ENCODE peak calls at places on chromosomes 13 and 19, in nine cellular contexts. R is sigmoid colon, G is esophagus squamous epithelium, H is body of pancreas, S is NB4, Z is endothelial cell of umbilical vein, A is stomach, X is IMR-90, N is ovary. T is an unnamed sample.

GRCh38 chr13:77990973-77991372 is 72.3 kb upstream of the EDNRB start:
- DNase-seq in R (no peak), G (no peak), H (no peak), S (no peak), Z (no peak), A (no peak), X (no peak), N (no peak), T (no peak)

GRCh38 chr19:53782698-53783097 is 41.4 kb downstream of the NLRP12 start:
- DNase-seq in R (no peak), G (no peak), H (no peak), S (no peak), Z (no peak), A (no peak), X (no peak), N (no peak), T (no peak)

GRCh38 chr19:7534531-7534980 is 961 bp upstream of the PNPLA6 start:
- DNase-seq in R (peak), G (no peak), H (peak), S (peak), Z (peak), A (peak), X (peak), N (peak), T (no peak)

GRCh38 chr13:94602467-94602866 is 810 bp downstream of the GPR180 start:
- DNase-seq in R (no peak), G (no peak), H (no peak), S (no peak), Z (no peak), A (no peak), X (no peak), N (no peak), T (no peak)

GRCh38 chr13:113859311-113860050 is 4.4 kb downstream of the GAS6 start:
- DNase-seq in R (no peak), G (no peak), H (peak), S (no peak), Z (no peak), A (no peak), X (no peak), N (peak), T (no peak)

GRCh38 chr19:28027116-28027515 is 1185.8 kb downstream of the UQCRFS1 start:
- DNase-seq in R (no peak), G (no peak), H (no peak), S (no peak), Z (no peak), A (no peak), X (no peak), N (no peak), T (no peak)

GRCh38 chr13:113666324-113666660 is 727 bp upstream of the GRK1 start:
- DNase-seq in R (peak), G (no peak), H (no peak), S (no peak), Z (no peak), A (peak), X (no peak), N (no peak), T (peak)

GRCh38 chr13:20498129-20498528 is 27.5 kb downstream of the CRYL1 start:
- DNase-seq in R (no peak), G (no peak), H (no peak), S (no peak), Z (no peak), A (no peak), X (no peak), N (no peak), T (no peak)

GRCh38 chr13:27455331-27455855 is 5.0 kb upstream of the MTIF3 start:
- DNase-seq in R (no peak), G (no peak), H (no peak), S (no peak), Z (no peak), A (no peak), X (no peak), N (no peak), T (no peak)

GRCh38 chr13:27442797-27443196 is 7.6 kb downstream of the MTIF3 start:
- DNase-seq in R (no peak), G (no peak), H (no peak), S (no peak), Z (no peak), A (no peak), X (no peak), N (no peak), T (no peak)

GRCh38 chr13:35857769-35858168 is 273.4 kb downstream of the DCLK1 start:
- DNase-seq in R (no peak), G (no peak), H (no peak), S (no peak), Z (no peak), A (no peak), X (peak), N (no peak), T (no peak)

GRCh38 chr13:83815598-83815997 is 66.7 kb downstream of the SLITRK1 start:
- DNase-seq in R (no peak), G (no peak), H (no peak), S (no peak), Z (no peak), A (no peak), X (no peak), N (no peak), T (no peak)

DNA sequence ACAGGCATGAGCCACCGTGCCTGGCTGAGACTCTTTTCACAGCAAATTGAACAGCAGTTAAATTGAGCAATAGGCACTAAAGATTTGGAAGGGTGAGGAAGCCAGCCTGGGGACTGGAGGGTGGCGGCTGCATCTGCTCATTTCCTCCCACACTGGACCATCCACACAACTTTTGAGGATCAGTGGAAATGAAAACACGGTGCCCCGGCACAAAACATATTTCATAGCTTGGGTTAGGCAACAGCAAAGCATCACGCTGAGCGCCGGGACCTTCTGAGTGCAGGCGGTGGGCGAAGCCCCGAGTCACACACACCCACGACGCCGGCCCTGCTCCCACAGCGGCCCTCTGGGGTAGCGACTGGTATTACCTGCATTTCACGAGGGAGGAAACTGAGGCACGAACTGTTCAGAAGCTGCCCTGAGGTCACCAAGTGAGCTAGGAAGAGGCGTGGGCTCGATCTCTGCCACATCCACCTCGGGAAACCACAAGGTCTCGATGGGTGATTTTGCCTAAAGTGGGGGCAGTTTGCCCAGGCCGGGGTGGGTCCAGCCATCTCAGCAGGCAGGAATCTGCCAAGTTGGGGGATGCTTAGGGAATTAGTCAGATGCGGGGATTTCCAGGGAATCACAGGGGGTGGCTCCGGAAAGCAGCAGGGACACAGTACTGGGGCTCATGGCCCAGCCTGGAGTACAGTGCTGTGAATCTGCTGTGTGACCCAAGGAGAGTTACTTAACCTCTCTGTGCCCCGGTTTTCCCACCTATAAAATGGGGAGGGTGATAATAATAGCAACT is 3.5 kb upstream of the SBNO2 start:
- DNase-seq in R (peak), G (no peak), H (no peak), S (peak), Z (peak), A (no peak), X (peak), N (peak), T (peak)
- TF ChIP-seq CTCF in R (no peak), G (no peak), H (no peak), S (no peak), Z (no peak), A (no peak), X (peak), N (no peak), T (peak)

GRCh38 chr19:484494-484893 is 11.8 kb upstream of the MADCAM1 start:
- DNase-seq in R (no peak), G (no peak), H (no peak), S (no peak), Z (no peak), A (no peak), X (no peak), N (no peak), T (no peak)

GRCh38 chr19:483332-484072 is 12.8 kb upstream of the MADCAM1 start:
- DNase-seq in R (no peak), G (no peak), H (no peak), S (no peak), Z (no peak), A (no peak), X (no peak), N (no peak), T (no peak)

GRCh38 chr19:485122-485521 is 11.2 kb upstream of the MADCAM1 start:
- DNase-seq in R (no peak), G (no peak), H (no peak), S (no peak), Z (no peak), A (no peak), X (no peak), N (no peak), T (no peak)

GRCh38 chr19:488505-489417 is 7.5 kb upstream of the MADCAM1 start:
- DNase-seq in R (peak), G (peak), H (peak), S (peak), Z (peak), A (peak), X (peak), N (peak), T (peak)

DNA sequence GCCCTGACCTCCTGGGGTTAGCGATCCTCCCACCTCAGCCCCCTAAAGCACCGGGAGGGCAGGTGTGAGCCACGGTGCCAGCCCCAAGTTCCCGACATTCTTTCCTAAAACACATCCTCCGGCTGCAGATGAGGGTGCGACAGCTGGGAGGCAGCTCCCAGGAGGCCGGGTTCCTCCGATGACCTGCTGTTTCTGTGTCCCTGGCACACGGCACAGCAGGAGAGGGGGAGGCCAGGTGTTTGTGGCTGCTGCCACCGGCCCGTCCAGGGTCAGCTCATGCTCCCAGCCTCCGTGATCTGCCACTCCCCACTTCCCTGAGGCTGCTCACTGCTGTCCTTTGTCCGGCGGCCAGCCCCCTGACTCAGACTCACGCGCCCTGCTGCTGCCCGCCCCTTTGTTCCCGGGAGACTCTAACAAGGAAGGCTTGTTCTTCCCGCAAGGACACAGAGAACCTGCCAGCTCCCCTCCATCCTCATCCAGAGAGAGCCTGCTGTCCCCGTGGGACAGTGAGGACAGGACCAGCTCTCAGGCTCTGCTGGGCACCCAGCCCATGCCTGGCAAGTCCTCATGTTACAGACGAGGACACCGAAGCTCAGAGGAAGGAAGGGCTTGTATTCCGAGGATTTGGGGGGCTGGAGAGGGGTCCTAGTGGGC is 10.6 kb upstream of the MADCAM1 start:
- DNase-seq in R (peak), G (no peak), H (peak), S (no peak), Z (no peak), A (no peak), X (no peak), N (no peak), T (peak)
- TF ChIP-seq POLR2A in R (no peak), G (no peak), H (peak), S (no peak), Z (no peak), A (no peak), X (no peak), N (no peak), T (no peak)

GRCh38 chr19:18220632-18221275 is 5.5 kb downstream of the PDE4C start:
- DNase-seq in R (no peak), G (no peak), H (no peak), S (no peak), Z (no peak), A (no peak), X (no peak), N (no peak), T (no peak)
- TF ChIP-seq CTCF in R (no peak), G (no peak), H (no peak), S (no peak), Z (no peak), A (no peak), X (no peak), N (no peak), T (no peak)

GRCh38 chr19:35011091-35011689 is 11.1 kb downstream of the GRAMD1A start:
- DNase-seq in R (peak), G (no peak), H (no peak), S (no peak), Z (no peak), A (no peak), X (no peak), N (no peak), T (no peak)

GRCh38 chr19:35011737-35012682 is 11.9 kb downstream of the GRAMD1A start:
- DNase-seq in R (peak), G (no peak), H (no peak), S (no peak), Z (no peak), A (no peak), X (no peak), N (no peak), T (no peak)

GRCh38 chr19:35013820-35014754 is 14.0 kb downstream of the GRAMD1A start:
- DNase-seq in R (peak), G (no peak), H (peak), S (peak), Z (no peak), A (no peak), X (no peak), N (no peak), T (no peak)

GRCh38 chr19:35015576-35016351 is 14.5 kb upstream of the SCN1B start:
- DNase-seq in R (peak), G (no peak), H (peak), S (no peak), Z (no peak), A (no peak), X (peak), N (no peak), T (no peak)

GRCh38 chr19:35013047-35013819 is 13.1 kb downstream of the GRAMD1A start:
- DNase-seq in R (peak), G (no peak), H (peak), S (peak), Z (peak), A (peak), X (peak), N (peak), T (peak)
- TF ChIP-seq POLR2A in R (no peak), G (no peak), H (no peak), S (no peak), Z (no peak), A (no peak), X (no peak), N (no peak), T (no peak)

DNA sequence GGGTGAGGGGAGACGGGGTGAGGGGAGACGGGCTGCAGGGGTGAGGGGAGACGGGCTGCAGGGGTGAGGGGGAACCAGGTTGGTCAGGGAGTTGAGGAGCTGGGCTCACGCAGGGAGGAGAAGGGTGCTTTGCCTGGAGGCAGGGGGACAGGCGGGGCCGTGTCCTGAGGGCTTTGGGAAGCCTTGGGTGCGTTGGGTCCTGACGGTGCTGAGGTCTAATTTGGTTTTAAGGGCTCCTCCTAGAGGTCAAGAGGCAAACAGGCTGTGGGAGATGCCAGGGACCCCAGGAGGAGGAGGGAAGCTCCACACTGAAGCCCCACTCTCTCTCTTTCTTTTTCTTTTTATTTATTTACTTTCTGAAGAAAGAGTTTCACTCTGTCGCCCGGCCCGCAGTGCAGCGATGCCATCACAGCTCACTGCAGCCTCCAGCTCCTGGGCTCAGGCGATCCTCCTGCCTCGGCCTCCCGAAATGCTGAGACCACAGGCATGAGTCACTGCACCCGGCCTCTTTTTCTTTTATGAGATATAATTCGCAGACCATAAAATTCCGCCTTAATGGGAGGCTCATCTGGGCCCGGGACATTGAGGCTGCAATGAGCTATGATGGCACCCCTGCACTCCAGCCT is 9.3 kb upstream of the MISP start:
- DNase-seq in R (peak), G (no peak), H (no peak), S (peak), Z (no peak), A (no peak), X (no peak), N (no peak), T (no peak)
- TF ChIP-seq CTCF in R (no peak), G (no peak), H (no peak), S (peak), Z (peak), A (no peak), X (no peak), N (no peak), T (no peak)

GRCh38 chr13:88456155-88456554 is 785.0 kb downstream of the SLITRK5 start:
- DNase-seq in R (no peak), G (no peak), H (no peak), S (no peak), Z (no peak), A (no peak), X (no peak), N (no peak), T (no peak)
- TF ChIP-seq POLR2A in R (no peak), G (no peak), H (no peak), S (no peak), Z (no peak), A (no peak), X (no peak), N (no peak), T (no peak)